ENCODE peak calls at places on chromosomes 7 and 10, in nine cellular contexts. One of them, this sample, is unnamed.
A peak's percentile ranks its signal among the peaks of the same experiment; 100 is the strongest.

GRCh38 chr10:31136951-31137885 is 105.6 kb upstream of the ZNF438 start:
- DNase-seq in neural crest cell: no peak
- DNase-seq in fibroblast of lung: peak; percentile 50
- DNase-seq in lower leg skin: no peak
- DNase-seq in suprapubic skin: no peak
- DNase-seq in choroid plexus epithelial cell: peak; percentile 56
- DNase-seq in HFFc6: peak; percentile 45
- DNase-seq in NCI-H1092: no peak
- DNase-seq in HuH-7.5: no peak
- DNase-seq in this sample: no peak

GRCh38 chr10:110510730-110511129 is 13.0 kb downstream of the DUSP5 start:
- DNase-seq in neural crest cell: no peak
- DNase-seq in fibroblast of lung: no peak
- DNase-seq in lower leg skin: no peak
- DNase-seq in suprapubic skin: no peak
- DNase-seq in choroid plexus epithelial cell: peak; percentile 16
- DNase-seq in HFFc6: no peak
- DNase-seq in NCI-H1092: no peak
- DNase-seq in HuH-7.5: no peak
- DNase-seq in this sample: no peak

GRCh38 chr10:569961-570630 is 119.4 kb downstream of the DIP2C start:
- DNase-seq in neural crest cell: no peak
- DNase-seq in fibroblast of lung: no peak
- DNase-seq in lower leg skin: no peak
- DNase-seq in suprapubic skin: no peak
- DNase-seq in choroid plexus epithelial cell: no peak
- DNase-seq in HFFc6: no peak
- DNase-seq in NCI-H1092: no peak
- DNase-seq in HuH-7.5: no peak
- DNase-seq in this sample: no peak

GRCh38 chr10:49444349-49444748 is 48.5 kb upstream of the DRGX start:
- DNase-seq in neural crest cell: no peak
- DNase-seq in fibroblast of lung: no peak
- DNase-seq in lower leg skin: no peak
- DNase-seq in suprapubic skin: no peak
- DNase-seq in choroid plexus epithelial cell: no peak
- DNase-seq in HFFc6: no peak
- DNase-seq in NCI-H1092: no peak
- DNase-seq in HuH-7.5: no peak
- DNase-seq in this sample: no peak

GRCh38 chr7:40077849-40078248 is 56.6 kb downstream of the MPLKIP start:
- DNase-seq in neural crest cell: no peak
- DNase-seq in fibroblast of lung: peak; percentile 70
- DNase-seq in lower leg skin: no peak
- DNase-seq in suprapubic skin: no peak
- DNase-seq in choroid plexus epithelial cell: peak; percentile 82
- DNase-seq in HFFc6: no peak
- DNase-seq in NCI-H1092: no peak
- DNase-seq in HuH-7.5: no peak
- DNase-seq in this sample: no peak

GRCh38 chr7:30988346-30989005 is 24.7 kb downstream of the GHRHR start:
- DNase-seq in neural crest cell: no peak
- DNase-seq in fibroblast of lung: no peak
- DNase-seq in lower leg skin: peak; percentile 87
- DNase-seq in suprapubic skin: no peak
- DNase-seq in choroid plexus epithelial cell: no peak
- DNase-seq in HFFc6: no peak
- DNase-seq in NCI-H1092: no peak
- DNase-seq in HuH-7.5: peak; percentile 74
- DNase-seq in this sample: no peak

GRCh38 chr7:152076324-152076821 is 50.9 kb downstream of the GALNT11 start:
- DNase-seq in neural crest cell: peak; percentile 36
- DNase-seq in fibroblast of lung: peak; percentile 11
- DNase-seq in lower leg skin: no peak
- DNase-seq in suprapubic skin: no peak
- DNase-seq in choroid plexus epithelial cell: peak; percentile 47
- DNase-seq in HFFc6: no peak
- DNase-seq in NCI-H1092: no peak
- DNase-seq in HuH-7.5: peak; percentile 13
- DNase-seq in this sample: no peak

GRCh38 chr10:93208717-93209464 is 135.2 kb downstream of the CYP26A1 start:
- DNase-seq in neural crest cell: no peak
- DNase-seq in fibroblast of lung: no peak
- DNase-seq in lower leg skin: peak; percentile 37
- DNase-seq in suprapubic skin: no peak
- DNase-seq in choroid plexus epithelial cell: no peak
- DNase-seq in HFFc6: no peak
- DNase-seq in NCI-H1092: no peak
- DNase-seq in HuH-7.5: no peak
- DNase-seq in this sample: no peak

GRCh38 chr10:21976739-21977138 is 26.8 kb downstream of the DNAJC1 start:
- DNase-seq in neural crest cell: peak; percentile 30
- DNase-seq in fibroblast of lung: no peak
- DNase-seq in lower leg skin: no peak
- DNase-seq in suprapubic skin: no peak
- DNase-seq in choroid plexus epithelial cell: peak; percentile 48
- DNase-seq in HFFc6: no peak
- DNase-seq in NCI-H1092: no peak
- DNase-seq in HuH-7.5: no peak
- DNase-seq in this sample: no peak

GRCh38 chr10:43227911-43228782 is 38.7 kb downstream of the RASGEF1A start:
- DNase-seq in neural crest cell: no peak
- DNase-seq in fibroblast of lung: no peak
- DNase-seq in lower leg skin: peak; percentile 76
- DNase-seq in suprapubic skin: peak; percentile 53
- DNase-seq in choroid plexus epithelial cell: no peak
- DNase-seq in HFFc6: no peak
- DNase-seq in NCI-H1092: no peak
- DNase-seq in HuH-7.5: no peak
- DNase-seq in this sample: no peak

GRCh38 chr10:34814228-34815173 is 595 bp downstream of the PARD3 start:
- DNase-seq in neural crest cell: peak; percentile 46
- DNase-seq in fibroblast of lung: peak; percentile 44
- DNase-seq in lower leg skin: peak; percentile 86
- DNase-seq in suprapubic skin: no peak
- DNase-seq in choroid plexus epithelial cell: no peak
- DNase-seq in HFFc6: no peak
- DNase-seq in NCI-H1092: no peak
- DNase-seq in HuH-7.5: peak; percentile 74
- DNase-seq in this sample: no peak

GRCh38 chr10:19832624-19833507 is 16.6 kb downstream of the PLXDC2 start:
- DNase-seq in neural crest cell: no peak
- DNase-seq in fibroblast of lung: no peak
- DNase-seq in lower leg skin: no peak
- DNase-seq in suprapubic skin: no peak
- DNase-seq in choroid plexus epithelial cell: peak; percentile 69
- DNase-seq in HFFc6: no peak
- DNase-seq in NCI-H1092: no peak
- DNase-seq in HuH-7.5: no peak
- DNase-seq in this sample: no peak

GRCh38 chr10:48765039-48765438 is 80.4 kb downstream of the WDFY4 start:
- DNase-seq in neural crest cell: no peak
- DNase-seq in fibroblast of lung: no peak
- DNase-seq in lower leg skin: no peak
- DNase-seq in suprapubic skin: no peak
- DNase-seq in choroid plexus epithelial cell: no peak
- DNase-seq in HFFc6: no peak
- DNase-seq in NCI-H1092: no peak
- DNase-seq in HuH-7.5: no peak
- DNase-seq in this sample: no peak

This sample was measured in stimulated activated effector memory CD8-positive, alpha-beta T cell treated with anti-CD3 and anti-CD28 coated beads, Interleukin-12 subunit alpha, Interleukin-12 subunit beta, amount 100 ng/mL, for 72 hours.